ENCODE peak calls at places on chromosomes 13 and 19, in four cellular contexts. One of them, this sample, is unnamed.

GRCh38 chr19:36046443-36047050 is 7.5 kb downstream of the THAP8 start:
- DNase-seq in breast epithelium: no peak
- DNase-seq in cardiac muscle cell: no peak
- DNase-seq in adrenal gland: no peak
- DNase-seq in this sample: no peak

GRCh38 chr13:105587786-105588185 is 947.7 kb downstream of the EFNB2 start:
- DNase-seq in breast epithelium: no peak
- DNase-seq in cardiac muscle cell: no peak
- DNase-seq in adrenal gland: no peak
- DNase-seq in this sample: no peak

GRCh38 chr13:50033696-50034095 is 18.5 kb downstream of the KCNRG start:
- DNase-seq in adrenal gland: no peak
- DNase-seq in cardiac muscle cell: no peak
- DNase-seq in breast epithelium: no peak
- DNase-seq in this sample: no peak

GRCh38 chr19:35879770-35880317 is 11.5 kb downstream of the APLP1 start:
- DNase-seq in cardiac muscle cell: peak; percentile 95
- DNase-seq in adrenal gland: peak; percentile 94
- DNase-seq in breast epithelium: peak; percentile 52
- DNase-seq in this sample: peak; percentile 46

GRCh38 chr19:56350416-56351045 is 35.9 kb upstream of the ZSCAN5A start:
- DNase-seq in adrenal gland: peak; percentile 25
- DNase-seq in breast epithelium: peak; percentile 22
- DNase-seq in cardiac muscle cell: peak; percentile 56
- DNase-seq in this sample: peak; percentile 21

GRCh38 chr19:57620673-57621348 is 6.8 kb downstream of the ZNF134 start:
- DNase-seq in cardiac muscle cell: no peak
- DNase-seq in adrenal gland: no peak
- DNase-seq in breast epithelium: no peak
- DNase-seq in this sample: no peak

GRCh38 chr19:13996928-13997636 is 9.0 kb downstream of the RFX1 start:
- DNase-seq in adrenal gland: no peak
- DNase-seq in breast epithelium: no peak
- DNase-seq in cardiac muscle cell: no peak
- DNase-seq in this sample: no peak

GRCh38 chr19:57052102-57052501 is 67.7 kb upstream of the USP29 start:
- DNase-seq in breast epithelium: no peak
- DNase-seq in cardiac muscle cell: no peak
- DNase-seq in adrenal gland: no peak
- DNase-seq in this sample: no peak

DNA sequence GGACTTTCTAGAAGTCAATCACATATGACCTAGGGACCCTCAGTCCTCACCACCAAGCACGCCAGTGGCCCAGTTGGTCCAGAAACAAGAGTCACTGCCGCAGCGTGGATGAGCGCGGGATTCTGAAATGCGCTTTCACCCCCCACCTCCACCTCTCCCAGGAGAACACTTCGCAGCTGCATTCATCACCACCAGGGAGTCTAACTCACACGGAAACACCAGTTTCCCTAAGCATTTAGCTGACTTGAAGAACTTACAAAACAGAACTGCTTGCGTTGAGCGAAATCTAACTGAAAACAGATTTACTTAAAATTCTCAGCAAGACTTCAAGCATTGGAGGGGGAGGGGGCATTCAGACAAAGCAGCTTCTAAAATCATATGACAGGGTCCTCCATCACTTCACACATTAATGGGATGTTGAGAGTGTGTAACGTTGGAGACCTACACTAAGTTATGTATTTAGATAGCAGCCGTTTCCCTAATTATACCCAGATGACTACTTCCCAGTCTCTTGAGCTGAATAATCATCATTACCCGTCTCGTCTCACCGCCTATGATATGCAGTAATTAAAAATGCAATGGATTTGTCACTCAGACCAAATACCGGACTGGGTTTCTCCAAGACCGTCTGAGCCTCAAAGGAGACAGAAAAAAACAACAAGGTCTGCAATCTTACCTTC is 258.3 kb upstream of the IRS2 start:
- DNase-seq in cardiac muscle cell: no peak
- DNase-seq in breast epithelium: no peak
- DNase-seq in adrenal gland: no peak
- DNase-seq in this sample: no peak
- H3K27ac ChIP-seq in cardiac muscle cell: no peak overlapping the region
- H3K27ac ChIP-seq in breast epithelium: no peak overlapping the region
- H3K27ac ChIP-seq in adrenal gland: no peak overlapping the region
- H3K27ac ChIP-seq in this sample: no peak overlapping the region

GRCh38 chr13:75061909-75062308 is 420.1 kb downstream of the TBC1D4 start:
- DNase-seq in cardiac muscle cell: no peak
- DNase-seq in breast epithelium: no peak
- DNase-seq in adrenal gland: no peak
- DNase-seq in this sample: no peak
- H3K4me3 ChIP-seq in cardiac muscle cell: no peak overlapping the region
- H3K4me3 ChIP-seq in breast epithelium: no peak overlapping the region
- H3K4me3 ChIP-seq in adrenal gland: no peak overlapping the region
- H3K4me3 ChIP-seq in this sample: no peak overlapping the region

DNA sequence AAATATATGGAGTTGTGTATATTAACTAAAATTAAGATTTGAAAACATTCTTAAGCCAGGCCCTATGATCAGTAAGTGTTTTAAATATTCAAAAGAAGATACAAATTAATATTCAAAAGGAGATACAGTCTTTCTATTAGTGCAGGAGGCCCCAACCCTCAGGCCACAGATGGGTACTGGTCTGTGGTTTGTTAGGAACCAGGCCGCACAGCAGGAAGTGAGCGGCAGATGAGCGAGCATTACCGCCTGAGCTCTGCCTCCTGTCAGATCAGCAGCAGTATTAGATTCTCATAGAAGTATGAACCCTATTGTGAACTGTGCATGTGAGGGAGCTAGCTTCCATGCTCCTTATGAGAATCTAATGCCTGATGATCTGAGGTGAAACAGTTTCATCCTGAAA is 232.9 kb downstream of the FOXO1 start:
- DNase-seq in adrenal gland: no peak
- DNase-seq in breast epithelium: no peak
- DNase-seq in cardiac muscle cell: no peak
- DNase-seq in this sample: peak; percentile 35
- H3K4me1 ChIP-seq in adrenal gland: peaks cover 7% of the 10 kb centered on the region
- H3K4me1 ChIP-seq in breast epithelium: no peaks in the 10 kb centered on the region
- H3K4me1 ChIP-seq in cardiac muscle cell: no peaks in the 10 kb centered on the region
- H3K4me1 ChIP-seq in this sample: peaks cover 24% of the 10 kb centered on the region

DNA sequence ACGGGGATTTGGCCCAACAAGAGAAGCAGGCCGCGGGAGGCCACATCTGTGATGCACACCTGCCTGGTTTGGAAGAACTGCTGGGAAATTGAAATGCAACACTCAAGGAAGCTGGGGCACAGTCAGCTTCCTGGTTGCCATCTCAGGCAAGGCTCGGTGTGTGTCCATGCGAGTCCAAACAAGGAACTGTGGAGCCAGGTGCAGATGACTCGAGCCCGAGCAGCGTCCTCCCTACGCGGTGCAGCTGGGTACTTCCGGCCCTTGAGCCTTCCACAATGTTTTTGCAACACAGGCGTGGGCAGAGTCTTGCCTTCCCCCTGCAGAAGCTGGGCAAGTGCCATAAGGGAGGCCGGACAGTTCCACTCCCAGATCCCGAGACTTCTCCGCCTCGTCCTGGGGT is 94.6 kb downstream of the CRYL1 start:
- DNase-seq in adrenal gland: no peak
- DNase-seq in cardiac muscle cell: no peak
- DNase-seq in breast epithelium: no peak
- DNase-seq in this sample: no peak
- H3K27ac ChIP-seq in adrenal gland: no peak overlapping the region
- H3K27ac ChIP-seq in cardiac muscle cell: no peak overlapping the region
- H3K27ac ChIP-seq in breast epithelium: no peak overlapping the region
- H3K27ac ChIP-seq in this sample: no peak overlapping the region

GRCh38 chr13:40657961-40658360 is 8.5 kb downstream of the FOXO1 start:
- DNase-seq in breast epithelium: no peak
- DNase-seq in adrenal gland: no peak
- DNase-seq in cardiac muscle cell: no peak
- DNase-seq in this sample: no peak
- H3K4me3 ChIP-seq in breast epithelium: no peak overlapping the region
- H3K4me3 ChIP-seq in adrenal gland: no peak overlapping the region
- H3K4me3 ChIP-seq in cardiac muscle cell: no peak overlapping the region
- H3K4me3 ChIP-seq in this sample: no peak overlapping the region

DNA sequence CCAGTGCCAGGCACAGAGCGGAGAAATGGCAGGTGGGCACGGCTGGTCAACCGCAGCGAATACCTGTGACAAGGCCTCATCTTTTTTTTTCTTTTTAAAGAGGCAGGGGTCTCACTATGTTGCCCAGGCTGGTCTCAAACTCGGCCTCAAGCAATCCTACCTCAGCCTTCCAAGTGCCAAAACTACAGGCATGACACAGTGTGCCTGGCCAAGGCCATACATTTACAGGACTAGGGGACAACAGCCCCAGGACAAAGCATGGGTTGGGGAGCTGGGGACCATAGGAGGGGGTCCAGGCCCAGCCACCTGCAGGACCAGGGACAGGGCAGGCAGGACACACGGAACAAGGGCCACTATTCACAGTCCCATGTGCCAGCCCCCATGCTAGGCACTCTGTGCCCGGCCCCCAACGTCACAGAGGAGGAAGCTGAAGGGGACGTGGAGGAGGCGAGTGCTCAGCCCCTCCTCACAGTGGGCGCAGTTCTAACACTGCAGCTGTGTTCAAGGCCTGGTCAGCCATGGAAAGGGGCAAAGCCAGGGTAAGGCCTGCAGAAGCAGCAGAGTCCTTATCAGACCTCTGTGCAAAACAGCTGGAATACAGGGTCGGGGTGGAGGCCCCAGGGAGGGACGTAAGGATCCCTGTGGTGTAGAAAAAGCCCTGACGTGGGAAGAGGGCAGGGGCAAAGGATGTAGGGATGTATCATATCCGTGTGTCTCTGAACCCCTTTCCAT is 28.3 kb downstream of the SH3GL1 start:
- DNase-seq in cardiac muscle cell: no peak
- DNase-seq in breast epithelium: no peak
- DNase-seq in adrenal gland: peak; percentile 30
- DNase-seq in this sample: no peak
- H3K4me1 ChIP-seq in cardiac muscle cell: peaks cover 31% of the 10 kb centered on the region
- H3K4me1 ChIP-seq in breast epithelium: peaks cover 47% of the 10 kb centered on the region
- H3K4me1 ChIP-seq in adrenal gland: peaks cover 95% of the 10 kb centered on the region
- H3K4me1 ChIP-seq in this sample: peaks cover 41% of the 10 kb centered on the region

GRCh38 chr13:25214371-25215252 is 42.5 kb upstream of the AMER2 start:
- DNase-seq in adrenal gland: no peak
- DNase-seq in cardiac muscle cell: no peak
- DNase-seq in breast epithelium: no peak
- DNase-seq in this sample: no peak
- H3K27ac ChIP-seq in adrenal gland: peak overlapping the region; percentile 23
- H3K27ac ChIP-seq in cardiac muscle cell: no peak overlapping the region
- H3K27ac ChIP-seq in breast epithelium: no peak overlapping the region
- H3K27ac ChIP-seq in this sample: no peak overlapping the region

This sample was measured in naive thymus-derived CD4-positive, alpha-beta T cell.